ENCODE peak calls at places on chromosomes 4 and X, in four cellular contexts. J is spleen, A is neuronal stem cell, R is gastrocnemius medialis. H is an unnamed sample.

GRCh38 chr4:173448103-173448502 is 49.2 kb upstream of the SCRG1 start:
- DNase-seq in A (no peak), J (no peak), R (no peak), H (no peak)

GRCh38 chrX:45400380-45400779 is 199.7 kb upstream of the DIPK2B start:
- DNase-seq in J (no peak), A (no peak), R (no peak), H (no peak)

GRCh38 chr4:15961778-15962510 is 1.0 kb downstream of the FGFBP2 start:
- DNase-seq in A (no peak), J (no peak), R (peak; percentile 15), H (no peak)

GRCh38 chr4:128907966-128908365 is 98.5 kb downstream of the JADE1 start:
- DNase-seq in R (no peak), J (no peak), A (no peak), H (no peak)

GRCh38 chr4:147683172-147683571 is 791 bp downstream of the PRMT9 start:
- DNase-seq in A (no peak), J (no peak), R (no peak), H (no peak)

GRCh38 chrX:9355739-9356138 is 109.1 kb upstream of the TBL1X start:
- DNase-seq in A (no peak), J (peak; percentile 19), R (no peak), H (no peak)

GRCh38 chr4:168811207-168811606 is 198.8 kb downstream of the CBR4 start:
- DNase-seq in R (no peak), J (no peak), A (no peak), H (no peak)

GRCh38 chr4:107978716-107979451 is 10.8 kb upstream of the HADH start:
- DNase-seq in A (no peak), J (no peak), R (no peak), H (no peak)

GRCh38 chr4:177339794-177340374 is 30.2 kb downstream of the NEIL3 start:
- DNase-seq in A (no peak), J (no peak), R (no peak), H (peak; percentile 19)

GRCh38 chr4:189087981-189088380 is 852.7 kb upstream of the FRG1 start:
- DNase-seq in J (no peak), A (no peak), R (no peak), H (no peak)

GRCh38 chrX:23699636-23700194 is 32.4 kb downstream of the PRDX4 start:
- DNase-seq in A (no peak), R (no peak), J (no peak), H (no peak)

GRCh38 chrX:18698762-18699650 is 8.4 kb upstream of the PPEF1 start:
- DNase-seq in R (no peak), J (no peak), A (no peak), H (no peak)

GRCh38 chrX:75155454-75155829 is 641 bp downstream of the ABCB7 start:
- DNase-seq in J (no peak), R (no peak), A (no peak), H (no peak)

GRCh38 chr4:55184600-55185523 is 59.5 kb upstream of the KDR start:
- DNase-seq in J (no peak), R (no peak), A (no peak), H (no peak)

GRCh38 chrX:49053223-49054072 is 5.4 kb upstream of the CCDC120 start:
- DNase-seq in R (no peak), A (peak; percentile 67), J (peak; percentile 89), H (no peak)

GRCh38 chr4:57424231-57424897 is 314.2 kb upstream of the IGFBP7 start:
- DNase-seq in A (no peak), J (no peak), R (no peak), H (no peak)

GRCh38 chrX:103536732-103537131 is 17.4 kb upstream of the RAB40A start:
- DNase-seq in A (no peak), J (no peak), R (no peak), H (no peak)
- H3K4me1 ChIP-seq in A (no peaks in the 10 kb centered on the region), J (no peaks in the 10 kb centered on the region), R (no peaks in the 10 kb centered on the region), H (no peaks in the 10 kb centered on the region)

GRCh38 chrX:84174348-84174747 is 13.7 kb downstream of the RPS6KA6 start:
- DNase-seq in J (no peak), A (no peak), R (no peak), H (no peak)

GRCh38 chrX:84170931-84171330 is 17.1 kb downstream of the RPS6KA6 start:
- DNase-seq in J (no peak), A (no peak), R (no peak), H (no peak)

GRCh38 chrX:84175274-84175673 is 12.7 kb downstream of the RPS6KA6 start:
- DNase-seq in A (no peak), R (no peak), J (no peak), H (no peak)

DNA sequence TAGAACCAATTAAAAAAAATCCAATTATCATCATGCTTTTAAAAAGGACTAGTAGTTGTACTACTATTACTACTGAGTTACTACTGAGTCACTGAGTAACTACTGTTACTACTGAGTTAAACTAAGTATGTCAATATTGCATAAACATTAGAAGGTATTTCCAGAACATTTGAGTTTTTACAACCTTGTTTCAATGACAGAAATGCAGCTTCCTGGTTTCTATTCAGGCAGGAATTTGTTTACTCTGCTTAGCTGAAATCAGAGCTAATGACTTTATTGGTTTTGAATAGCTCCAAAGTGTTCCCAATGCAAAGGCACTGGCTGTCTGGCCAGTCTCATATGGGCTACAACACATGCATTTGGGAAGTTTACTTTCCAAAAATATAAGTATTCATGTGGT is 12.1 kb downstream of the RPS6KA6 start:
- DNase-seq in A (no peak), J (no peak), R (no peak), H (no peak)
- H3K27ac ChIP-seq in A (no peak overlapping the region), J (no peak overlapping the region), R (no peak overlapping the region), H (no peak overlapping the region)

DNA sequence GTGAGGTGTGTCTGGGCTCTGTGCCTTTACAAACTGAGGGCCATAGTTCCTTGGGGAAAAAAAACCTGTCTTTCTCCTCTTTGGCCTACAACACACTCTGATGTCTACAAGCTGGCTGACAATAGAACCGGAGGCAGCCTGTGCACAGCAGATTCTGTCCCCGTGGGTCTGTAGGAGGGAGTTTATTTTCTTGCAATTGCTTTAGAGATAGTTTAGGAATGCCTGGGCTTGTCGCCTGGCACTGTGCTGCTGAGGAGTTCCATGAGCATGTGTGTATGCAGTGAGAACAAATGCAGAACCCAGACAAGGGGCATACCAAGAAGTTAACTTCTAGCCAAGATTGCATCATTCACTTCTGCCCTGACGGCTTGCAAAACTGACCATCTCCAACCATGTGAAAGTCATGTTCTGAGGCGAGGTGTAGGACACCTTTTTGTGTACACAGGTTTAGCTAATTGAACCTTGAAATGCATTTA is 54.1 kb downstream of the CCNI start:
- DNase-seq in R (no peak), J (no peak), A (no peak), H (peak; percentile 60)
- H3K4me1 ChIP-seq in R (no peaks in the 10 kb centered on the region), J (no peaks in the 10 kb centered on the region), A (peaks cover 11% of the 10 kb centered on the region), H (peaks cover 54% of the 10 kb centered on the region)

DNA sequence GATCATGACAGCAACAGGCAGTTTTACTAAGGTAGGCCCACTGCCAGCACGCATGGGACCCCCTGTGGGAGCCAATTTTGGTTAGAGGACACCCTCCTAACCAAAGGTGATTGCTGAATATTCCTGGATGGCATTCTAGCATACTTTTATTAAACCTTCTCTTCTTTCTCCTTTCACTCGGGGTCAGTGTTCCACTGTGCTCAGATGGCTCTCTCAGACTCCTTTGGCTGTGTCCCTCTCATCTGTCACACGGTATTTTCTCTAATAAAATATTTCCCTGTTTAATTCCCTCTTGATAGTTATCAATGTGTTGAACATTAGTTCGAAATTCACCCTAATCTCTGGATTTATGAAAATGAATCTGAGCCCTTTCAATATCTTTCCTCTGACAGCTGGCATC is 1315.3 kb downstream of the FSTL5 start:
- DNase-seq in J (no peak), R (no peak), A (no peak), H (no peak)
- H3K27ac ChIP-seq in J (no peak overlapping the region), R (no peak overlapping the region), A (no peak overlapping the region), H (no peak overlapping the region)

GRCh38 chr4:7516116-7516772 is 81.5 kb upstream of the PSAPL1 start:
- DNase-seq in A (no peak), R (no peak), J (no peak), H (no peak)

GRCh38 chr4:7514789-7515188 is 80.1 kb upstream of the PSAPL1 start:
- DNase-seq in R (no peak), A (no peak), J (no peak), H (no peak)

GRCh38 chr4:7518871-7519637 is 84.3 kb upstream of the PSAPL1 start:
- DNase-seq in A (no peak), J (no peak), R (no peak), H (no peak)

GRCh38 chr4:7515390-7515902 is 80.7 kb upstream of the PSAPL1 start:
- DNase-seq in J (peak; percentile 88), A (no peak), R (no peak), H (no peak)

GRCh38 chr4:7516773-7517144 is 82.0 kb upstream of the PSAPL1 start:
- DNase-seq in R (no peak), J (no peak), A (no peak), H (no peak)
- H3K4me1 ChIP-seq in R (no peaks in the 10 kb centered on the region), J (no peaks in the 10 kb centered on the region), A (peaks cover 27% of the 10 kb centered on the region), H (peaks cover 9% of the 10 kb centered on the region)

GRCh38 chr4:2832981-2833670 is 10.5 kb upstream of the ADD1 start:
- DNase-seq in R (no peak), A (no peak), J (no peak), H (no peak)

GRCh38 chr4:2832309-2832980 is 11.2 kb upstream of the ADD1 start:
- DNase-seq in R (no peak), J (peak; percentile 84), A (no peak), H (no peak)

GRCh38 chr4:2835978-2836377 is 7.7 kb upstream of the ADD1 start:
- DNase-seq in J (peak; percentile 82), R (no peak), A (no peak), H (no peak)

GRCh38 chr4:2833671-2834000 is 10.0 kb upstream of the ADD1 start:
- DNase-seq in J (no peak), R (no peak), A (no peak), H (no peak)

GRCh38 chr4:2834001-2834921 is 9.4 kb upstream of the ADD1 start:
- DNase-seq in J (no peak), R (no peak), A (no peak), H (no peak)
- H3K27ac ChIP-seq in J (peak overlapping the region; percentile 83), R (no peak overlapping the region), A (no peak overlapping the region), H (no peak overlapping the region)

GRCh38 chrX:119694601-119695534 is 1.9 kb upstream of the SEPTIN6 start:
- DNase-seq in A (no peak), J (peak; percentile 78), R (no peak), H (no peak)
- H3K4me1 ChIP-seq in A (peaks cover 2% of the 10 kb centered on the region), J (no peaks in the 10 kb centered on the region), R (no peaks in the 10 kb centered on the region), H (peaks cover 4% of the 10 kb centered on the region)

H was measured in SJSA1.